ENCODE peak calls at places on chromosomes 2 and 18, in five cellular contexts. Z is lower leg skin, B is lower lobe of right lung, E is AG04450, R is psoas muscle. O is an unnamed sample.

GRCh38 chr2:54704238-54704637 is 19.2 kb upstream of the EML6 start:
- DNase-seq in Z (no peak), B (no peak), E (no peak), R (no peak), O (no peak)

GRCh38 chr2:172373761-172374160 is 53.6 kb upstream of the ITGA6 start:
- DNase-seq in Z (no peak), B (no peak), E (no peak), R (no peak), O (no peak)

GRCh38 chr18:58954986-58955385 is 90.3 kb downstream of the ZNF532 start:
- DNase-seq in Z (no peak), B (no peak), E (no peak), R (no peak), O (no peak)

GRCh38 chr2:54708584-54709340 is 14.7 kb upstream of the EML6 start:
- DNase-seq in Z (peak; percentile 87), B (peak; percentile 60), E (no peak), R (peak; percentile 52), O (no peak)

GRCh38 chr18:57728941-57729511 is 74.1 kb downstream of the ATP8B1 start:
- DNase-seq in Z (no peak), B (no peak), E (no peak), R (no peak), O (peak; percentile 60)

GRCh38 chr2:241598061-241598460 is 38.9 kb downstream of the THAP4 start:
- DNase-seq in Z (no peak), B (no peak), E (no peak), R (peak; percentile 77), O (no peak)

GRCh38 chr2:37441055-37441454 is 96.6 kb downstream of the QPCT start:
- DNase-seq in Z (no peak), B (no peak), E (no peak), R (no peak), O (no peak)

GRCh38 chr2:206004004-206004693 is 81.8 kb downstream of the INO80D start:
- DNase-seq in Z (no peak), B (no peak), E (no peak), R (no peak), O (no peak)

GRCh38 chr2:54318810-54319209 is 62.8 kb upstream of the TSPYL6 start:
- DNase-seq in Z (no peak), B (no peak), E (no peak), R (no peak), O (no peak)

GRCh38 chr2:161975813-161976160 is 98.2 kb downstream of the DPP4 start:
- DNase-seq in Z (no peak), B (no peak), E (no peak), R (no peak), O (no peak)

GRCh38 chr2:46518848-46519247 is 39.5 kb downstream of the TMEM247 start:
- DNase-seq in Z (no peak), B (no peak), E (no peak), R (no peak), O (no peak)

GRCh38 chr2:85703329-85703728 is 9.2 kb downstream of the GNLY start:
- DNase-seq in Z (no peak), B (no peak), E (no peak), R (no peak), O (no peak)

GRCh38 chr2:85199692-85200091 is 66.5 kb downstream of the TCF7L1 start:
- DNase-seq in Z (no peak), B (no peak), E (no peak), R (no peak), O (no peak)

GRCh38 chr2:128347701-128348504 is 29.2 kb upstream of the HS6ST1 start:
- DNase-seq in Z (peak; percentile 89), B (peak; percentile 68), E (no peak), R (peak; percentile 65), O (peak; percentile 52)

GRCh38 chr2:655626-656025 is 21.6 kb downstream of the TMEM18 start:
- DNase-seq in Z (peak; percentile 29), B (no peak), E (no peak), R (no peak), O (no peak)

DNA sequence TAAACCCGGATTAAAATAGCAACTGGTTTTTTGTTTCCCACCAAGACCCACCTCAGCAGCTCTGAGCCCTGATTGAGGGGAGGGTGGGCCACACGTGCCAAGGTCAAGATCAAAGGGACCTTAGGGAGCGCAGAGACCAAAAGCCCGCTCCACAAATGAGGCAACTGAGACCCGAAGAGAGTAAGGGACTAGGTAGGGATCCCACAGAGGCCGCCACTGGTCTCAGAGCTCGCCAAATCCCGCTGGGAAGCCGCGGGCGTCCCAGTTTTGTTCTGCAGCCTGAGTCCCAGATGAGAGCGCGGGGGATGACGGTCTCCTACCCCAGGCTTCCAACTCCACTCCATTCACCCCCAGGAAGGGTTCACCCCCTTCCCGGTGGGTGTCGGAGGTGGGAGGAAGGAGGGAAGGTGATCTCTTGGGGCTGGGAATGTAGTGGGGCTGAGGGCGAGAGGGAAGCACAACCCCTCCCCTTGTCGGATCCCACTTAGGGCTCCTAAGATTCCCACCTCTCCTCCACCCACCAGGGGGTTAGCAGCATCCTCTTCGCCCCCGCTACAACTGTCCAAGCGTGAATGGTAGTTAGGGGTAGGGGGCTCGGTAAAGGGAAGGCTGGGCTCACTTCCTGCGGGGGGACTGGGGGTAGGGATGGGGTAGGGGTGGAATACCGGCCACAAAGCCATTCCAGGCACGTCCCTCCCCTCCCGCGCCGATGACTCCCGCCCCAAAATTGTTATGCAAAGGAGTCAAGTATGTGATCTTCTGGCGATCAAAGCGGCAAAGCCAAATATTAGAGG is 7.3 kb upstream of the EN1 start:
- DNase-seq in Z (peak; percentile 83), B (no peak), E (no peak), R (no peak), O (no peak)
- H3K4me3 ChIP-seq in Z (no peak overlapping the region), B (no peak overlapping the region), E (no peak overlapping the region), R (peak overlapping the region; percentile 58), O (no peak overlapping the region)

GRCh38 chr2:237599465-237600110 is 9.1 kb upstream of the RAB17 start:
- DNase-seq in Z (no peak), B (no peak), E (no peak), R (no peak), O (no peak)
- H3K4me3 ChIP-seq in Z (no peak overlapping the region), B (peak overlapping the region; percentile 4), E (no peak overlapping the region), R (peak overlapping the region; percentile 54), O (no peak overlapping the region)

DNA sequence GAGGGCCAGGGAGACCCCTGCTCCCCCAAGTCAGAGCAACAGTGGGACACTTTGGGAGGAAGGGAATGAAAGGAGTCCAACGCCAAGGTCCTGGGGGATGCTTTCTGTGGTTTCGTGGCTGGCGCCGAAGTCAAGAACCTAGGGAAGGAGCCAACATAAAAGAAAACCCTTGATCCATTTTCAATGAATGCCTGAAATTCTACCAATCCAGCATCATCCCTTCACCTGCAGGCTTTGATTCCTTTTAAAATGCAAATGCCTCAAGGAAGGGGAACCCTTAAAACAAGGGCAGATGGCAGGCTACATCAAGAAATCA is 123.4 kb upstream of the SLC1A4 start:
- DNase-seq in Z (no peak), B (no peak), E (no peak), R (no peak), O (no peak)
- H3K4me3 ChIP-seq in Z (no peak overlapping the region), B (peak overlapping the region; percentile 78), E (peak overlapping the region; percentile 44), R (peak overlapping the region; percentile 79), O (peak overlapping the region; percentile 12)

GRCh38 chr2:74502720-74503505 is 3.5 kb upstream of the LBX2 start:
- DNase-seq in Z (peak; percentile 97), B (peak; percentile 87), E (peak; percentile 58), R (peak; percentile 90), O (peak; percentile 58)
- H3K4me3 ChIP-seq in Z (peak overlapping the region; percentile 40), B (peak overlapping the region; percentile 68), E (peak overlapping the region; percentile 62), R (peak overlapping the region; percentile 67), O (peak overlapping the region; percentile 47)

O was measured in kidney epithelial cell.